ENCODE peak calls at places on chromosomes 7 and 10, in seven cellular contexts. R, X, L, Y, U, V and T are unnamed samples.

GRCh38 chr7:47285860-47286491 is 295.9 kb downstream of the TNS3 start:
- DNase-seq in R (no peak), X (peak), L (no peak), Y (no peak), U (no peak), V (peak), T (peak)

GRCh38 chr10:102596506-102596971 is 47.7 kb upstream of the TRIM8 start:
- DNase-seq in R (no peak), X (peak), L (no peak), Y (no peak), U (peak), V (no peak), T (no peak)

GRCh38 chr10:103582331-103583123 is 89.0 kb downstream of the NEURL1 start:
- DNase-seq in R (no peak), X (no peak), L (no peak), Y (no peak), U (no peak), V (no peak), T (no peak)

GRCh38 chr7:143494622-143495021 is 16.9 kb downstream of the TAS2R41 start:
- DNase-seq in R (no peak), X (no peak), L (no peak), Y (no peak), U (no peak), V (no peak), T (no peak)

GRCh38 chr7:47669178-47669878 is 87.4 kb upstream of the TNS3 start:
- DNase-seq in R (no peak), X (peak), L (no peak), Y (peak), U (no peak), V (peak), T (peak)

GRCh38 chr10:46084321-46085165 is 38.5 kb upstream of the MSMB start:
- DNase-seq in R (no peak), X (no peak), L (no peak), Y (no peak), U (no peak), V (no peak), T (no peak)

GRCh38 chr7:77538186-77538907 is 1.3 kb downstream of the PTPN12 start:
- DNase-seq in R (no peak), X (peak), L (no peak), Y (peak), U (peak), V (peak), T (peak)

GRCh38 chr7:131040467-131040932 is 287.2 kb upstream of the MKLN1 start:
- DNase-seq in R (no peak), X (peak), L (no peak), Y (peak), U (peak), V (peak), T (peak)

GRCh38 chr10:122264442-122264841 is 6.7 kb upstream of the BTBD16 start:
- DNase-seq in R (no peak), X (peak), L (no peak), Y (no peak), U (no peak), V (no peak), T (no peak)

GRCh38 chr10:47043928-47044544 is 132.8 kb downstream of the PTPN20 start:
- DNase-seq in R (no peak), X (no peak), L (no peak), Y (no peak), U (no peak), V (no peak), T (no peak)

GRCh38 chr10:97572214-97572989 is at the start of gene ANKRD2:
- DNase-seq in R (peak), X (peak), L (peak), Y (peak), U (peak), V (peak), T (peak)

GRCh38 chr7:11951909-11952308 is 119.9 kb upstream of the THSD7A start:
- DNase-seq in R (no peak), X (no peak), L (no peak), Y (no peak), U (no peak), V (no peak), T (no peak)

GRCh38 chr7:152867482-152867833 is 107.9 kb downstream of the ACTR3B start:
- DNase-seq in R (no peak), X (no peak), L (no peak), Y (no peak), U (no peak), V (no peak), T (no peak)

GRCh38 chr7:85172530-85172941 is 14.3 kb downstream of the SEMA3D start:
- DNase-seq in R (no peak), X (peak), L (no peak), Y (peak), U (no peak), V (peak), T (peak)